ENCODE peak calls at places on chromosomes 16 and 17, in four cellular contexts. B, H, Q and R are unnamed samples.

GRCh38 chr16:4323071-4323844 is 7.4 kb downstream of the GLIS2 start:
- DNase-seq in B (no peak), H (peak; percentile 58), Q (peak; percentile 31), R (no peak)

GRCh38 chr17:78890111-78890897 is 12.7 kb downstream of the CEP295NL start:
- DNase-seq in B (no peak), H (no peak), Q (no peak), R (peak; percentile 38)

GRCh38 chr16:19757762-19758595 is 39.9 kb downstream of the IQCK start:
- DNase-seq in B (no peak), H (no peak), Q (no peak), R (no peak)

GRCh38 chr17:76793775-76794174 is 55.9 kb downstream of the MFSD11 start:
- DNase-seq in B (peak; percentile 8), H (peak; percentile 80), Q (no peak), R (no peak)

GRCh38 chr17:73302189-73302588 is 9.6 kb downstream of the CDC42EP4 start:
- DNase-seq in B (no peak), H (no peak), Q (no peak), R (no peak)

GRCh38 chr16:75445298-75445697 is 12.0 kb upstream of the CFDP1 start:
- DNase-seq in B (no peak), H (no peak), Q (no peak), R (no peak)

GRCh38 chr17:51118330-51119195 is 2.1 kb downstream of the SPAG9 start:
- DNase-seq in B (peak; percentile 83), H (no peak), Q (peak; percentile 58), R (no peak)

GRCh38 chr17:78423961-78424747 is 45.7 kb downstream of the PGS1 start:
- DNase-seq in B (no peak), H (no peak), Q (no peak), R (no peak)

DNA sequence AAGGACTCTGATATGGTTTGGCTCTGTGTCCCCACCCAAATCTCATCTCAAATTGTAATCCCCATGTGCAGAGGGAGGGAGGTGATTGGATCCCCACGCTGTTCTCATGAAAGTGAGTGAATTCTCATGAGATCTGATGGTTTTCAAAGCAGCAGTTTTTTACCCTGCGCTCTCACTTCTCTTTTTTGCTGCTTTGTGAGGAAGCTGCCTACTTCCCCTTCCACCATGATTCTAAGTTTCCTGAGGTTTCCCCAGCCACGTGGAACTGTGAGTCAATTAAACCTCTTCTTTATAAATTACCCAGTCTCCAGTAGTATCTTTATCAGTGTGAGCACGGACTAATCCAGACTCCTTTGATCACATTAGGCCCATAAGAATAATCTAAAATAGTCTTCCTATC is 719.7 kb upstream of the CDH8 start:
- DNase-seq in B (no peak), H (no peak), Q (no peak), R (no peak)
- H3K9me3 ChIP-seq in B (no peaks in the 10 kb centered on the region), H (no peaks in the 10 kb centered on the region), Q (no peaks in the 10 kb centered on the region), R (no peaks in the 10 kb centered on the region)

GRCh38 chr17:82946081-82946480 is 106.3 kb upstream of the ZNF750 start:
- DNase-seq in B (no peak), H (no peak), Q (no peak), R (no peak)
- H3K9me3 ChIP-seq in B (no peaks in the 10 kb centered on the region), H (peaks cover 81% of the 10 kb centered on the region), Q (peaks cover 19% of the 10 kb centered on the region), R (peaks cover 11% of the 10 kb centered on the region)

GRCh38 chr16:21980032-21980431 is 20.9 kb downstream of the PDZD9 start:
- DNase-seq in B (no peak), H (no peak), Q (no peak), R (no peak)
- H3K9me3 ChIP-seq in B (no peaks in the 10 kb centered on the region), H (no peaks in the 10 kb centered on the region), Q (no peaks in the 10 kb centered on the region), R (no peaks in the 10 kb centered on the region)

GRCh38 chr17:28074010-28074409 is 31.5 kb downstream of the NLK start:
- DNase-seq in B (no peak), H (no peak), Q (no peak), R (no peak)
- H3K9me3 ChIP-seq in B (no peaks in the 10 kb centered on the region), H (peaks cover 19% of the 10 kb centered on the region), Q (no peaks in the 10 kb centered on the region), R (no peaks in the 10 kb centered on the region)

GRCh38 chr17:22142091-22142490 is 449.8 kb downstream of the KCNJ18 start:
- DNase-seq in B (no peak), H (no peak), Q (no peak), R (no peak)
- H3K9me3 ChIP-seq in B (no peaks in the 10 kb centered on the region), H (peaks cover 58% of the 10 kb centered on the region), Q (peaks cover 4% of the 10 kb centered on the region), R (no peaks in the 10 kb centered on the region)

GRCh38 chr16:35908942-35909341 is 2449.5 kb downstream of the TP53TG3F start:
- DNase-seq in B (no peak), H (peak; percentile 41), Q (no peak), R (no peak)
- H3K9me3 ChIP-seq in B (no peaks in the 10 kb centered on the region), H (peaks cover 93% of the 10 kb centered on the region), Q (no peaks in the 10 kb centered on the region), R (no peaks in the 10 kb centered on the region)

GRCh38 chr17:31645351-31645750 is 213.7 kb downstream of the COPRS start:
- DNase-seq in B (no peak), H (no peak), Q (no peak), R (no peak)

GRCh38 chr17:31649302-31649701 is 209.7 kb downstream of the COPRS start:
- DNase-seq in B (no peak), H (no peak), Q (no peak), R (no peak)

GRCh38 chr17:31650756-31651520 is 208.1 kb downstream of the COPRS start:
- DNase-seq in B (no peak), H (no peak), Q (no peak), R (no peak)

GRCh38 chr17:31646642-31647041 is 212.4 kb downstream of the COPRS start:
- DNase-seq in B (no peak), H (no peak), Q (no peak), R (no peak)
- H3K9me3 ChIP-seq in B (no peaks in the 10 kb centered on the region), H (peaks cover 23% of the 10 kb centered on the region), Q (no peaks in the 10 kb centered on the region), R (no peaks in the 10 kb centered on the region)